ENCODE peak calls at places on chromosomes 2 and 18, in five cellular contexts. R is Calu3, H is hypothalamus, L is naive B cell, J is NCI-H187 treated with DMSO at 0.1 percent for 48 hours. B is an unnamed sample.

GRCh38 chr18:58249677-58250076 is 205.7 kb downstream of the NEDD4L start:
- DNase-seq in J (no peak), R (no peak), L (no peak), H (no peak), B (peak)

GRCh38 chr2:65416945-65417344 is 15.5 kb downstream of the SPRED2 start:
- DNase-seq in J (no peak), L (no peak), H (no peak), R (peak), B (no peak)

GRCh38 chr2:120709608-120710041 is 26.0 kb upstream of the GLI2 start:
- DNase-seq in J (no peak), L (no peak), R (no peak), H (no peak), B (no peak)

GRCh38 chr18:64287926-64288325 is 139.0 kb upstream of the LINC00305 start:
- DNase-seq in L (no peak), J (no peak), R (no peak), H (no peak), B (no peak)

GRCh38 chr18:52615321-52615720 is 275.3 kb downstream of the DCC start:
- DNase-seq in L (no peak), H (no peak), R (no peak), J (no peak), B (no peak)

GRCh38 chr2:76461431-76461830 is 750.7 kb upstream of the GCFC2 start:
- DNase-seq in H (no peak), J (no peak), L (no peak), R (no peak), B (no peak)

GRCh38 chr2:25378731-25379490 is 37.2 kb upstream of the DNMT3A start:
- DNase-seq in R (no peak), H (no peak), J (no peak), L (no peak), B (no peak)

GRCh38 chr2:132416080-132416911 is at the start of gene GPR39:
- DNase-seq in J (peak), R (peak), H (peak), L (no peak), B (peak)

GRCh38 chr2:240212425-240213225 is 72.2 kb upstream of the OTOS start:
- DNase-seq in H (no peak), L (no peak), R (no peak), J (no peak), B (no peak)

GRCh38 chr18:5311273-5312009 is 15.9 kb upstream of the ZBTB14 start:
- DNase-seq in H (no peak), L (no peak), R (no peak), J (no peak), B (no peak)

GRCh38 chr2:224058048-224058775 is 19.1 kb upstream of the SERPINE2 start:
- DNase-seq in L (no peak), J (no peak), R (no peak), H (peak), B (no peak)

GRCh38 chr2:8138923-8139667 is 542.8 kb upstream of the ID2 start:
- DNase-seq in R (no peak), J (no peak), H (no peak), L (no peak), B (peak)

GRCh38 chr18:28193177-28193778 is 16.3 kb upstream of the CDH2 start:
- DNase-seq in H (no peak), L (no peak), R (no peak), J (no peak), B (no peak)

GRCh38 chr2:51866361-51866760 is 834.4 kb upstream of the NRXN1 start:
- DNase-seq in H (no peak), R (no peak), J (no peak), L (no peak), B (peak)

GRCh38 chr2:239192456-239192855 is 208.4 kb downstream of the HDAC4 start:
- DNase-seq in L (no peak), H (no peak), R (no peak), J (no peak), B (no peak)

GRCh38 chr2:18317017-18317416 is 243.4 kb downstream of the RDH14 start:
- DNase-seq in L (no peak), R (no peak), J (no peak), H (no peak), B (no peak)

GRCh38 chr2:229562472-229563127 is 151.8 kb downstream of the DNER start:
- DNase-seq in H (no peak), J (no peak), R (no peak), L (no peak), B (no peak)

GRCh38 chr2:98730851-98731708 is at the start of gene MGAT4A:
- DNase-seq in H (peak), L (peak), J (no peak), R (peak), B (peak)

GRCh38 chr2:65133626-65134025 is 3.7 kb upstream of the RAB1A start:
- DNase-seq in H (no peak), J (no peak), R (no peak), L (no peak), B (no peak)

GRCh38 chr2:240816584-240817495 is 3.2 kb downstream of the KIF1A start:
- DNase-seq in J (no peak), L (no peak), H (no peak), R (no peak), B (no peak)

GRCh38 chr18:76952747-76953146 is 130.4 kb downstream of the ZNF236 start:
- DNase-seq in L (no peak), H (no peak), R (no peak), J (no peak), B (no peak)

GRCh38 chr2:52336951-52337350 is 1305.0 kb upstream of the NRXN1 start:
- DNase-seq in H (no peak), J (no peak), L (no peak), R (no peak), B (peak)

GRCh38 chr2:101718993-101719571 is 21.6 kb downstream of the MAP4K4 start:
- DNase-seq in J (no peak), L (no peak), H (no peak), R (no peak), B (no peak)

GRCh38 chr2:39368376-39368775 is 68.7 kb downstream of the MAP4K3 start:
- DNase-seq in L (no peak), H (no peak), J (no peak), R (no peak), B (no peak)

GRCh38 chr2:110903548-110903947 is 171.2 kb downstream of the ACOXL start:
- DNase-seq in H (peak), J (no peak), R (no peak), L (no peak), B (no peak)

GRCh38 chr2:62287895-62288589 is 92.1 kb downstream of the B3GNT2 start:
- DNase-seq in L (no peak), R (peak), H (no peak), J (peak), B (no peak)

GRCh38 chr2:237791977-237792727 is 6.4 kb upstream of the RBM44 start:
- DNase-seq in L (no peak), R (peak), J (no peak), H (no peak), B (no peak)